ENCODE peak calls at places on chromosomes 12 and 14, in seven cellular contexts. D, L, K, G, R, F and P are unnamed samples.

GRCh38 chr14:68843471-68844209 is 50.8 kb upstream of the ZFP36L1 start:
- DNase-seq in K (peak; percentile 69), L (peak; percentile 96), F (peak; percentile 83), D (peak; percentile 88), R (peak; percentile 75), G (peak; percentile 85), P (no peak)

GRCh38 chr12:124554429-124555029 is 12.9 kb downstream of the NCOR2 start:
- DNase-seq in F (no peak), G (no peak), D (no peak), L (no peak), K (no peak), R (no peak), P (no peak)

GRCh38 chr14:58466459-58466858 is 38.9 kb downstream of the KIAA0586 start:
- DNase-seq in G (no peak), F (no peak), K (no peak), L (no peak), R (no peak), D (no peak), P (no peak)

GRCh38 chr14:69876221-69876847 is 2.9 kb upstream of the SMOC1 start:
- DNase-seq in L (no peak), D (no peak), K (no peak), R (no peak), G (no peak), F (no peak), P (no peak)

GRCh38 chr14:80981156-80981555 is 25.7 kb downstream of the TSHR start:
- DNase-seq in F (no peak), G (no peak), K (no peak), L (no peak), D (no peak), R (no peak), P (no peak)

GRCh38 chr14:96638041-96638855 is 136.1 kb downstream of the PAPOLA start:
- DNase-seq in K (no peak), R (no peak), L (peak; percentile 84), G (no peak), D (peak; percentile 21), F (no peak), P (no peak)

GRCh38 chr12:109583733-109584132 is 10.1 kb downstream of the MVK start:
- DNase-seq in K (no peak), F (no peak), G (no peak), D (no peak), L (no peak), R (no peak), P (no peak)

GRCh38 chr12:116276433-116277216 is 868 bp downstream of the MED13L start:
- DNase-seq in D (peak; percentile 77), R (peak; percentile 67), F (peak; percentile 76), K (peak; percentile 35), L (no peak), G (peak; percentile 66), P (peak; percentile 43)

GRCh38 chr12:65948320-65949008 is 124.2 kb downstream of the HMGA2 start:
- DNase-seq in D (peak; percentile 50), R (peak; percentile 100), L (no peak), G (no peak), K (no peak), F (peak; percentile 26), P (no peak)

GRCh38 chr14:21261824-21262223 is 7.4 kb downstream of the HNRNPC start:
- DNase-seq in G (no peak), R (no peak), F (no peak), L (no peak), D (no peak), K (no peak), P (no peak)
- TF ChIP-seq POLR2AphosphoS5 in G (no peak), R (no peak), F (no peak), L (no peak), D (no peak), K (no peak), P (no peak)

DNA sequence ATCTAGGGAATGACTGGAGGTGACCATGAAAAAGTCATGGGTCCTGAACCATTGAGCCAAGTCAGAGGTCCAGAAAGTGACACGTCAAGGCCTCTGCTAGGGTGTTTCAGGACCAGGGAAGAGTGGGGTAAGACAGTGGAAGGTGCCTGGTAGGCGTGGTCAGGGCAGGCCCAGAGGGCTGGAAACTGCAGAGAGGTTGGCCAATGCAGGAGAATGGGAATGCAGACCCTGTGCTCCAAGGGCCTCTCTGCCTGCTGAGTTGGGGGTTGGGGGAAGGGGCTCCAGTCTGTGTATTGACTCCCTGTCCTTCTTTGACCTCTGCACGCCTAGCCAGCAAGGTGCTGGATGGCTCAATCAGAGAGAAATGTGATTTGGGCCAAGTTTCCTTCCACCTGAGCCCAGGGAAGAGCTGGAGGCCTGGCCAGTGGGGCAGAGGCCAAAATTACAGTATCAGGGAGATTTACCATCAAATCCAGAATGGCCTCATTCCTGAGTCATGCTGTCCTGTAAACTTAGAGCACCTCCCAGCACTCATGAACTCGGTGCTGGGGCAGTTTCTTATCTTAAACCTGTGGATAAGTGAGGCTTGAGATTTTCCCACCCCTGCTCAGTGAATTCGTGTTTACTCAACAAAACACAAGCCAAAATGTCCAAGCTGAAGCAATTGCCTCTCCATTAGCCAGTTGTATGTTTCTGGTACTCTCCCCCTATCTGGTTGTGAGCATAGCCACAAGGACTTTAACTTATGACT is 24.4 kb downstream of the IRF2BPL start:
- DNase-seq in R (no peak), D (peak; percentile 70), K (no peak), L (no peak), F (no peak), G (no peak), P (no peak)
- TF ChIP-seq POLR2AphosphoS5 in R (no peak), D (no peak), K (no peak), L (no peak), F (no peak), G (no peak), P (no peak)

DNA sequence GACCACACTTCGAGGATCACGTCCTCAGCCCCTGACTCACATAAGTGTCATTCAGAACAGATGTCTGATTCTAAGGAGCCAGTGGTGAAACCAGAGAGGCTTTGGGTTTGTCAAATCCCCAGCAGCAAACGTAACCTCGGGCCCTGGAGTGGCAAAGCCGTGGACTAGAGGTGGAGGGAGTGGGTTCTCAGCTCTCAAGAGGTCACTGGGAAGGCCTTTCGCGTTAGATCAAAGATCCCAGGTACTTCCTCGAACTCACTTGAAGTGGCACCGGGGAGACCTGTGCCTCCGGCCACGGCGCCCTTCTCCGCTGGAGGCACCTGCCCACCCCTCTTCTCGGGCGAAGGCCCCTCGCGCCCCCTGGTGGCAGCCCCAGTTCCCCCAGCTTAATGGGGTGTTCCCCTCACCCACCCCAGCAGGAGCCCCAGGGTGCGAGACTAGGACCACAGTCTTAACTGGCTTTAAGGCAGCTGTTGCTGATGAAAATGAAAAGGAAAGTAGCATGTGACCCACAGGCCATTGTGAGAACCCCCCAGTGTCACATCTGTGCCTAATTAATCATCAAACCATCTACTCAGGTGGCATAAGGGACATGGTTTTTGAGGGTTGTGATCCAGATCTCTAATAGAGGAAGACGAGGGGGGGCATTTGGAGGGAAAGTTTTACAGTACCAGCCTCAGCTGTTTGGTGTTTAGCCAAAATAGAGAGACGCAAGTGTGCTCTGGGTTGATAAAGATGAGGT is 672 bp upstream of the ESR2 start:
- DNase-seq in F (peak; percentile 88), K (peak; percentile 73), L (no peak), D (peak; percentile 84), G (peak; percentile 93), R (peak; percentile 65), P (peak; percentile 77)
- TF ChIP-seq POLR2AphosphoS5 in F (no peak), K (no peak), L (no peak), D (no peak), G (no peak), R (no peak), P (no peak)

GRCh38 chr12:75767957-75768356 is 256.5 kb upstream of the KRR1 start:
- DNase-seq in F (no peak), R (no peak), G (peak; percentile 24), L (no peak), D (no peak), K (no peak), P (no peak)

GRCh38 chr12:75765170-75766059 is 254.0 kb upstream of the KRR1 start:
- DNase-seq in F (no peak), K (no peak), G (no peak), R (no peak), L (no peak), D (no peak), P (no peak)

GRCh38 chr12:75760481-75761324 is 249.3 kb upstream of the KRR1 start:
- DNase-seq in G (no peak), L (no peak), D (no peak), R (no peak), F (no peak), K (no peak), P (no peak)

GRCh38 chr12:75766263-75767160 is 255.1 kb upstream of the KRR1 start:
- DNase-seq in R (peak; percentile 67), K (no peak), D (no peak), F (no peak), G (peak; percentile 20), L (no peak), P (no peak)

GRCh38 chr12:75764091-75764490 is 252.7 kb upstream of the KRR1 start:
- DNase-seq in G (no peak), F (no peak), R (no peak), L (no peak), D (no peak), K (no peak), P (no peak)
- TF ChIP-seq POLR2AphosphoS5 in G (no peak), F (no peak), R (no peak), L (no peak), D (no peak), K (no peak), P (no peak)

DNA sequence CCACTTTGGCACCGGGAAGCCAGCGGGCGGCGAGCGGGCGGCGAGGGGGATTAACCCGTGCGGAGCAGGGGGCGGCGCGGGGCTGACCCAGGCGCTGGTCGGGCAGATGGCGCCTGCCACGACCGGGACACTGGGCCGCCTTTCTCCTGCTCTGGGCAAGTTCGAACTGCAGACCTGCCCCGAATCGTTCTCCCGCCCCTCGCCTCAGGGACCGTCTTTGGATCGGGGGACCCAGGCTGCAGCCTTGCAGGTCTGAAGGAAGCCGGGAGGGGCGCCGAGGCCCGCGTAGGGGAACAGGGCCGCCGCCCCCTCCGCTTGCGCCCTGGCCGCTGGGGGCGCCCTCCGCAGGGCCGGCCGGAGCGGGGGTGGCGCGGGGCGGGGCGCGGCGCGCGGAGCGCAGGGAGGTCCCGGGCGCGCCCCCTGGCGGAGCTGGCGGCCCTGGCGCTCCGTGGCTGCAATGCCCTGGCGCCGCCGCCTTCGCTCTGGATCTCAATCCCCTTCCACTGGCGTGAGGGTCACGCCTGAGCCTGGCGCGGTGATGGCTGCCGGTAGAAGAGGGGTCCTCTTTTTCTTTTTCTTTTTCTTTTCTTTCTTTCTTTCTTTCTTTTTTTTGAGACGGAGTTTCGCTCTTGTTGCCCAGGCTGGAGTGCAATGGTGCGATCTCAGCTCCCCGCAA is 447 bp upstream of the LTBP2 start:
- DNase-seq in R (peak; percentile 77), L (no peak), G (peak; percentile 95), K (peak; percentile 89), D (peak; percentile 81), F (peak; percentile 82), P (peak; percentile 82)
- TF ChIP-seq POLR2AphosphoS5 in R (no peak), L (no peak), G (no peak), K (no peak), D (no peak), F (no peak), P (no peak)

DNA sequence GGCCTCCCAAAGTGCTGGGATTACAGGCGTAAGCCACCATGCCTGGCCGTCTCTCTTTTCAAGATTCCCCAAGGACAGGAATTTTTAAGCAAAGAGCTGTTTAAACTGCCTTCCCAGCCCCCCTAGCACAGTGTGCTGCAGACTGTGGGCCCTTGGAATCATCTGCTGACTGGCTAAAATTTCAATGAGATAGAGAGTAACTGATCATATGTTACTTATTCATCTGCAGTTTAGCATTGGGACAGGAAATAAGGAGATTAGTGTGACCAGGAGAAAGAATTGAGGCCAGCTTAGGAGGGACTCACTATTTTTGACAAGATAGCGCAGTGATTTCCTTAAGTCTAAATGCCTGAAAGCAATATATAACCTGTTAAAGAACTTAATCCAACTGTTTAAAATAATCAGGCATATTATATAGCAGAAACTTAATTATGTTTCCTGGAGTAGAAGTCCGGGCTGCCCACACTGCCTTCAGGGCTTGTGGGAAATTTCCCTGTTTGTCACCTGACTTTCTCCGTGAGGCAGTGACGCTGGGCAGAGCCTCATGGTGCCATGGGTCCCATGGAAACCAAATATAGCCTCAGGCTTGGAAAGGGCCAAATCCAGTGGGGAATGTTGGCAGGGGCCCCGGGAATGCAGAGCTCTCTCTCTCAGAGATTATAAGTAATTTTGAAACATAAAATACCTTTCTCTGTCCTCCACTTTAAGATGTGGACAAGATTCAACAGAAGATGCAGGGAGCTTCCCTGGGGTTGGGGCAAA is 22.8 kb upstream of the CEBPE start:
- DNase-seq in K (no peak), F (peak; percentile 26), L (peak; percentile 89), D (peak; percentile 79), R (no peak), G (no peak), P (no peak)
- TF ChIP-seq POLR2AphosphoS5 in K (no peak), F (peak; percentile 52), L (peak; percentile 81), D (peak; percentile 93), R (no peak), G (no peak), P (no peak)